ENCODE peak calls at places on chromosomes 2 and 18, in ten cellular contexts. G is upper lobe of right lung; W is left ventricle myocardium superior; F is RWPE2; Y is Right ventricle myocardium superior; X is K562; R is activated CD8-positive, alpha-beta T cell treated with anti-CD3 and anti-CD28 coated beads, Interleukin-2, amount 10 ng/mL, durations not matched to agents 7 days and 5 days; H is left lung; U is natural killer cell; E is Right ventricle myocardium inferior. A is an unnamed sample.

GRCh38 chr2:44551001-44551400 is 189.3 kb downstream of the CAMKMT start:
- ATAC-seq in F (no peak), Y (no peak), W (no peak), X (no peak), H (no peak), U (no peak), G (no peak), R (no peak), E (no peak), A (no peak)

GRCh38 chr18:44238911-44239310 is 441.8 kb upstream of the SETBP1 start:
- ATAC-seq in G (no peak), H (no peak), X (no peak), R (no peak), F (no peak), Y (no peak), W (no peak), U (no peak), E (no peak), A (no peak)

GRCh38 chr2:26034597-26035067 is 748 bp downstream of the RAB10 start:
- ATAC-seq in Y (no peak), G (no peak), E (no peak), R (no peak), H (no peak), U (no peak), W (no peak), F (no peak), X (peak; percentile 0), A (no peak)

GRCh38 chr2:182855376-182855775 is 11.1 kb downstream of the FRZB start:
- ATAC-seq in F (no peak), W (no peak), E (no peak), Y (no peak), G (no peak), H (no peak), R (no peak), U (no peak), X (no peak), A (no peak)

GRCh38 chr2:38163006-38163405 is 87.1 kb upstream of the CYP1B1 start:
- ATAC-seq in Y (no peak), W (no peak), U (no peak), X (no peak), R (no peak), E (no peak), G (peak; percentile 23), H (no peak), F (no peak), A (peak; percentile 29)

GRCh38 chr2:20599001-20599600 is 51.8 kb downstream of the HS1BP3 start:
- ATAC-seq in E (peak; percentile 87), U (no peak), G (peak; percentile 46), H (no peak), F (no peak), X (no peak), R (no peak), Y (peak; percentile 86), W (peak; percentile 87), A (no peak)

GRCh38 chr2:106537047-106537446 is 49.9 kb downstream of the CD8B2 start:
- ATAC-seq in U (peak; percentile 31), G (peak; percentile 90), F (no peak), E (peak; percentile 70), X (no peak), Y (peak; percentile 63), R (no peak), W (peak; percentile 73), H (peak; percentile 87), A (peak; percentile 22)

GRCh38 chr2:178377046-178377445 is 73.9 kb downstream of the PRKRA start:
- ATAC-seq in R (no peak), Y (no peak), U (no peak), E (no peak), X (no peak), H (no peak), G (no peak), W (no peak), F (no peak), A (no peak)

GRCh38 chr2:18345848-18346247 is 214.6 kb downstream of the RDH14 start:
- ATAC-seq in Y (peak; percentile 95), X (no peak), F (peak; percentile 36), W (peak; percentile 99), H (peak; percentile 98), R (no peak), U (no peak), G (peak; percentile 99), E (peak; percentile 94), A (peak; percentile 47)

GRCh38 chr2:240906141-240906910 is at the start of gene CROCC2:
- ATAC-seq in Y (no peak), H (peak; percentile 36), F (peak; percentile 19), R (no peak), G (peak; percentile 11), U (no peak), X (no peak), E (no peak), W (no peak), A (peak; percentile 59)

GRCh38 chr2:106144621-106145331 is 49.3 kb downstream of the UXS1 start:
- ATAC-seq in Y (no peak), H (no peak), E (no peak), U (peak; percentile 66), F (no peak), W (no peak), X (no peak), G (no peak), R (peak; percentile 17), A (no peak)

GRCh38 chr2:75607988-75608683 is 38.4 kb upstream of the MRPL19 start:
- ATAC-seq in G (no peak), E (peak; percentile 42), R (no peak), W (peak; percentile 54), Y (peak; percentile 50), X (no peak), H (peak; percentile 7), F (no peak), U (no peak), A (no peak)

GRCh38 chr2:205858781-205859478 is 176.6 kb downstream of the NRP2 start:
- ATAC-seq in R (no peak), G (peak; percentile 43), X (no peak), E (peak; percentile 87), U (no peak), F (no peak), W (peak; percentile 92), Y (peak; percentile 83), H (peak; percentile 72), A (peak; percentile 71)

GRCh38 chr2:143261986-143262784 is 133.0 kb downstream of the ARHGAP15 start:
- ATAC-seq in H (peak; percentile 58), Y (no peak), X (no peak), R (peak; percentile 76), E (no peak), G (peak; percentile 88), U (peak; percentile 93), F (no peak), W (no peak), A (peak; percentile 55)

GRCh38 chr2:9693138-9693520 is 62.3 kb upstream of the YWHAQ start:
- ATAC-seq in U (peak; percentile 38), X (no peak), E (peak; percentile 81), H (peak; percentile 46), G (peak; percentile 21), W (peak; percentile 95), R (no peak), F (peak; percentile 80), Y (peak; percentile 93), A (peak; percentile 56)

GRCh38 chr2:129296401-129297343 is 682.8 kb upstream of the RAB6C start:
- ATAC-seq in R (no peak), E (peak; percentile 22), W (peak; percentile 61), F (no peak), H (no peak), Y (peak; percentile 59), U (no peak), X (no peak), G (no peak), A (no peak)

GRCh38 chr18:75309564-75309963 is 99.0 kb downstream of the TSHZ1 start:
- ATAC-seq in W (no peak), U (no peak), G (no peak), Y (no peak), X (peak; percentile 52), E (no peak), F (no peak), R (no peak), H (no peak), A (no peak)

GRCh38 chr2:239181601-239182471 is 219.0 kb downstream of the HDAC4 start:
- ATAC-seq in W (peak; percentile 90), R (no peak), E (peak; percentile 69), H (no peak), Y (peak; percentile 86), F (no peak), G (no peak), U (no peak), X (no peak), A (no peak)

GRCh38 chr18:58891753-58892152 is 27.1 kb downstream of the ZNF532 start:
- ATAC-seq in F (no peak), U (no peak), Y (no peak), H (peak; percentile 37), G (no peak), R (no peak), W (no peak), E (no peak), X (no peak), A (no peak)

GRCh38 chr2:226659416-226659815 is 140.2 kb downstream of the IRS1 start:
- ATAC-seq in Y (peak; percentile 8), W (peak; percentile 22), U (no peak), X (no peak), E (no peak), F (no peak), G (no peak), H (no peak), R (no peak), A (no peak)

GRCh38 chr2:69954069-69954468 is 7.4 kb downstream of the ASPRV1 start:
- ATAC-seq in X (peak; percentile 38), R (no peak), U (no peak), G (no peak), H (no peak), W (no peak), E (no peak), Y (no peak), F (no peak), A (no peak)

GRCh38 chr18:51655327-51655698 is 457.8 kb upstream of the MEX3C start:
- ATAC-seq in Y (no peak), R (no peak), X (no peak), U (no peak), H (no peak), E (no peak), G (no peak), W (no peak), F (peak; percentile 25), A (no peak)

GRCh38 chr18:478679-479078 is 21.8 kb downstream of the COLEC12 start:
- ATAC-seq in R (no peak), H (peak; percentile 26), F (no peak), U (no peak), Y (peak; percentile 33), E (peak; percentile 33), W (peak; percentile 41), X (no peak), G (no peak), A (no peak)

GRCh38 chr18:50694147-50694546 is 125.7 kb downstream of the MRO start:
- ATAC-seq in F (no peak), X (no peak), Y (peak; percentile 58), W (peak; percentile 48), H (no peak), R (no peak), G (no peak), U (no peak), E (peak; percentile 51), A (no peak)

GRCh38 chr18:5519448-5520362 is 24.1 kb downstream of the EPB41L3 start:
- ATAC-seq in E (peak; percentile 77), U (no peak), Y (peak; percentile 74), X (no peak), H (no peak), G (no peak), R (no peak), W (peak; percentile 83), F (no peak), A (no peak)

GRCh38 chr2:46314065-46314835 is 17.0 kb downstream of the EPAS1 start:
- ATAC-seq in E (no peak), X (no peak), W (no peak), Y (no peak), U (peak; percentile 12), H (no peak), R (no peak), G (no peak), F (no peak), A (no peak)